ENCODE peak calls at places on chromosome 17, in six cellular contexts. W is DMS153, K is smooth muscle cell of the brain vasculature, C is putamen, Y is BE2C, M is NCI-H2081. P is an unnamed sample.

GRCh38 chr17:7336240-7337175 is at the start of gene ACAP1:
- DNase-seq in W (no peak), K (no peak), C (no peak), Y (no peak), M (no peak), P (peak; percentile 23)

GRCh38 chr17:45050680-45051059 is 762 bp downstream of the DCAKD start:
- DNase-seq in W (no peak), K (no peak), C (no peak), Y (no peak), M (peak; percentile 47), P (peak; percentile 41)

GRCh38 chr17:32699247-32699646 is 177.7 kb downstream of the MYO1D start:
- DNase-seq in W (no peak), K (no peak), C (no peak), Y (no peak), M (no peak), P (no peak)

GRCh38 chr17:61389670-61390478 is 9.8 kb upstream of the TBX2 start:
- DNase-seq in W (no peak), K (no peak), C (no peak), Y (peak; percentile 84), M (peak; percentile 9), P (peak; percentile 56)

GRCh38 chr17:38454528-38454927 is 26.3 kb downstream of the ARHGAP23 start:
- DNase-seq in W (no peak), K (no peak), C (peak; percentile 93), Y (peak; percentile 71), M (no peak), P (no peak)

GRCh38 chr17:14205992-14206461 is 30.6 kb downstream of the CDRT15 start:
- DNase-seq in W (peak; percentile 42), K (no peak), C (no peak), Y (no peak), M (peak; percentile 75), P (no peak)

GRCh38 chr17:74145756-74146155 is 57.7 kb upstream of the RPL38 start:
- DNase-seq in W (no peak), K (no peak), C (no peak), Y (no peak), M (no peak), P (no peak)

GRCh38 chr17:16973760-16974540 is 2.0 kb upstream of the TNFRSF13B start:
- DNase-seq in W (no peak), K (no peak), C (no peak), Y (no peak), M (no peak), P (no peak)

GRCh38 chr17:72661093-72661944 is 431.2 kb downstream of the SLC39A11 start:
- DNase-seq in W (peak; percentile 84), K (no peak), C (no peak), Y (peak; percentile 53), M (peak; percentile 71), P (no peak)

GRCh38 chr17:39181303-39181702 is 15.3 kb upstream of the ARL5C start:
- DNase-seq in W (no peak), K (no peak), C (no peak), Y (no peak), M (no peak), P (no peak)

GRCh38 chr17:58006563-58006923 is 503 bp downstream of the SRSF1 start:
- DNase-seq in W (peak; percentile 38), K (no peak), C (peak; percentile 71), Y (peak; percentile 90), M (peak; percentile 85), P (peak; percentile 68)

GRCh38 chr17:59827721-59828477 is 64.8 kb downstream of the TUBD1 start:
- DNase-seq in W (no peak), K (no peak), C (no peak), Y (peak; percentile 29), M (no peak), P (no peak)

P was measured in Kasumi-1.